ENCODE peak calls at places on chromosomes 7 and 10, in four cellular contexts. N is astrocyte, Y is GM23338, S is GM23248. E is an unnamed sample.

GRCh38 chr10:127908958-127909267 is 2.0 kb downstream of the PTPRE start:
- DNase-seq in N (no peak), Y (no peak), S (no peak), E (no peak)

GRCh38 chr7:75887669-75888369 is 9.0 kb downstream of the RHBDD2 start:
- DNase-seq in N (no peak), Y (no peak), S (no peak), E (no peak)

GRCh38 chr10:5625992-5626777 is 40.2 kb downstream of the ASB13 start:
- DNase-seq in N (no peak), Y (no peak), S (no peak), E (no peak)

GRCh38 chr10:128462026-128462425 is 335.8 kb upstream of the MKI67 start:
- DNase-seq in N (no peak), Y (no peak), S (no peak), E (no peak)

GRCh38 chr7:27784399-27785053 is 44.6 kb downstream of the TAX1BP1 start:
- DNase-seq in N (peak), Y (peak), S (peak), E (peak)

GRCh38 chr10:128386816-128387604 is 260.8 kb upstream of the MKI67 start:
- DNase-seq in N (no peak), Y (no peak), S (no peak), E (no peak)

GRCh38 chr7:113804475-113805130 is 114.2 kb downstream of the PPP1R3A start:
- DNase-seq in N (no peak), Y (no peak), S (peak), E (no peak)

GRCh38 chr10:77305650-77306632 is 331.7 kb downstream of the KCNMA1 start:
- DNase-seq in N (peak), Y (no peak), S (peak), E (no peak)

GRCh38 chr10:29387269-29387668 is 98.4 kb downstream of the LYZL1 start:
- DNase-seq in N (no peak), Y (no peak), S (no peak), E (no peak)

GRCh38 chr7:28228386-28228785 is 47.8 kb upstream of the JAZF1 start:
- DNase-seq in N (no peak), Y (no peak), S (peak), E (peak)

GRCh38 chr10:14822879-14823755 is 14.7 kb downstream of the CDNF start:
- DNase-seq in N (peak), Y (peak), S (peak), E (peak)

GRCh38 chr10:124481717-124482116 is 20.1 kb downstream of the LHPP start:
- DNase-seq in N (no peak), Y (no peak), S (no peak), E (no peak)

GRCh38 chr10:46525824-46526681 is 30.4 kb downstream of the GPRIN2 start:
- DNase-seq in N (peak), Y (no peak), S (no peak), E (no peak)

GRCh38 chr10:104809288-104810090 is 168.4 kb downstream of the SORCS3 start:
- DNase-seq in N (peak), Y (peak), S (peak), E (peak)

GRCh38 chr7:35705932-35706461 is 11.1 kb upstream of the HERPUD2 start:
- DNase-seq in N (no peak), Y (no peak), S (peak), E (peak)

GRCh38 chr7:45677311-45677900 is 103.2 kb downstream of the ADCY1 start:
- DNase-seq in N (no peak), Y (no peak), S (no peak), E (no peak)

GRCh38 chr7:1679326-1679965 is 9.4 kb downstream of the ELFN1 start:
- DNase-seq in N (no peak), Y (no peak), S (no peak), E (no peak)

GRCh38 chr7:28723336-28723735 is 234.8 kb downstream of the TRIL start:
- DNase-seq in N (no peak), Y (no peak), S (no peak), E (no peak)

GRCh38 chr7:867406-868188 is 8.8 kb upstream of the GET4 start:
- DNase-seq in N (peak), Y (no peak), S (peak), E (no peak)

GRCh38 chr7:129781856-129782256 is 170.3 kb downstream of the NRF1 start:
- DNase-seq in N (no peak), Y (peak), S (no peak), E (no peak)

GRCh38 chr7:129784783-129785456 is 167.8 kb downstream of the UBE2H start:
- DNase-seq in N (no peak), Y (peak), S (no peak), E (no peak)

GRCh38 chr7:129782257-129783096 is 170.3 kb downstream of the UBE2H start:
- DNase-seq in N (no peak), Y (no peak), S (peak), E (no peak)

GRCh38 chr7:129784437-129784782 is 168.3 kb downstream of the UBE2H start:
- DNase-seq in N (no peak), Y (no peak), S (no peak), E (no peak)

GRCh38 chr7:129783097-129783919 is 169.5 kb downstream of the UBE2H start:
- DNase-seq in N (no peak), Y (no peak), S (no peak), E (no peak)
- TF ChIP-seq EZH2 in N (peak), Y (peak), S (peak), E (peak)

DNA sequence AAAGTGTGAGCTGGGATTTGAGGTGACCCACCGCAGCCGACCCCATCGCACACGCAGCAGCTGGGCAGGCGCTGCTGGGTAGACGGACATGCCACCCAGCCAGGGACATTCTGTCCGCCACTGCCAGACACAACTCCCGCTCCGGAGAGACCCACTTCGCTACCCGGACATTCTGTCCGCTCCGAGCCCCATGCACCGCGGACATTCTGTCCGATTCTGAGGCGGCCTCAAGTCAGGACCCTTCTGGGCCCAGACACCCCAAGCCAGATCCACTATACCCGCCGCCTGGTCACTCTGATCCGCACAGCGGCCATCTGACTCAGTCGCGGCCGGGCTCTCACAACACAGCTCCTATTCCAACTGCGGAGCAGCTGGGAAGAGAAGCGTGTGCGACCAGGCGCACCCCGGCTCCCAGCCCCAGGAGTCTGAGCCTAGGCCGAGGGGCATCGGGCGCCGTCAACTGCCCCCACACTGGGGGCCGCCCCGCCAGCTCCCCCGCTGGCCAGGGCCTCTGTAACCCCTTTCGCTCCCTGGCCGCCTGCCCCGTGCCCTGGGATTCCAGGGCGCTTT is 760 bp downstream of the PITX3 start:
- DNase-seq in N (no peak), Y (peak), S (peak), E (no peak)
- TF ChIP-seq EZH2 in N (peak), Y (peak), S (no peak), E (no peak)

DNA sequence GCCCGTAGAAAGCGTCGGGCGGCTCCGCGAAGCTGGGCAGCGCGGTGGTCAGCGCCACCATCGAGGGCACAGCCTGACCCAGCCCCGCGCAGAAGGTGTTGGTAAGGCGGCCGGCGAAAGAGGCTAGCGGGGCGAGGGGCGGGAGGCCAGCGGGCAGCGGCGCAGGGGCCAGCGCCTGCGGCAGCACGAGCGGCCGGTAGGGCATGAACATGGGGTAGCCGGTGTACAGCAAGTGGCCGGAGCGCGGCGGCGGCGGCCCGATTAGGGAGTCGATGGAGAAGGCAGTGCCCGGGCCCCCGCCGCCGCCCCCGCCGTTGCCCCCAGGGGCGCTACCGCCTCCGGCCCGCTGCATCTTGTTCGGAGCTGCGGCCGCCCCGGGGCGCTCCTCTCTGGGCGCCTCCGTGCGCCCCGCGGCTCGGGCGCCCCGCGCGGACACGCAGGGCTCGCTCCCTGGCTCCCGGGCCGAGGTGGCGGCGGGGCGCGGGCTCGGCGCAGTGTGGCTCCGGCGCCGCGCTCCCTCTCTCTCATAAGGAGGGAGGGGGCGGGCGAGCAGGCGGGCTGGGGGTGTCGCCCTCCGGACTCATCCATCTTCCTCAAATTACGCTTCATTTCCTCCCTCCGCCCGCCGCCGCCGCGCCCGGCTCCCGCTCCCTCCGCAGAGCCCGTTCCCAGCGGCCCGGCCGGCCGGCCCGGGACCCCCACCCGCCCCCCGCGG is at the start of gene GBX1:
- DNase-seq in N (peak), Y (peak), S (peak), E (peak)
- TF ChIP-seq EZH2 in N (peak), Y (no peak), S (no peak), E (peak)

GRCh38 chr10:101218423-101219136 is 10.7 kb downstream of the LBX1 start:
- DNase-seq in N (no peak), Y (no peak), S (no peak), E (no peak)
- TF ChIP-seq EZH2 in N (no peak), Y (peak), S (peak), E (no peak)

DNA sequence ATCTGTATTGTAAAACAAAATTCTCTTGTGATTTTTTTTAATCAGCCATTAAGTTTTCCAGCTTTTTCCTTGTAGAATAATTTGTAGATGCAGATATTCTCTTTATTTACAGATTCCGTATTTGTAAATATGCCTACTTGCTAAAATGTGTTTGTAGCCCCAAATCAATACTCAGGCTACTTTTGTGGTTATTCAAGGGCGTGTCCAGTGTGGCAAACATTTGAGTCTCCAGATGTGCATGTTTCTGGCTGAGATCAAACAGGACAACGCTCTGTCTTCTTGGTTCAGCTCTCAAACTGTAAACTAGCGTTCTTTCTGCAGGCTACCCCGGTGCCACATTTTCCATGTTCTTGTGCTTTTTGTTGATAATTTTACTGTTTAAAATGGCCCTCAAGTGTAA is 16.3 kb upstream of the OR2A5 start:
- DNase-seq in N (no peak), Y (no peak), S (no peak), E (no peak)
- TF ChIP-seq EZH2 in N (no peak), Y (no peak), S (no peak), E (no peak)

DNA sequence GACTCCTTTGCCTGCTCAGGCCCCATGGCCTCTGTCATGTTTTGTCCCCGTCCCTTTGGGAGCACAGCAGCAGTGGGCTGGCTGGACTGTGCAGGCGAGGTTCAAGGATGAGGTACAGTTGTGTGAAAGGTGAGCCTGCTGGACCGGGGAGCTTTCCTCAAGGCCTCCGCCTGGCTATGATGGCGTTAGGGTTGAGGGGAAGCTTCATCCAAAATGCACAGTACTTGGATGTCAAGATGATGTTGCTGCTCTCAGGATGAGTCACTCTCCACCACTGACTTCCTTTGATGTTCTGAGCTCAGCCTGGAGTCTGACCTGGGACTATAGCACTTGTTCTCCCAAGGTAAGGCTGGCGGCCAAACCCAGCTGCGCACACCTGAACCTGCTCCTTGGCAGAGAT is 152.7 kb upstream of the SHH start:
- DNase-seq in N (peak), Y (no peak), S (no peak), E (no peak)
- TF ChIP-seq EZH2 in N (no peak), Y (no peak), S (no peak), E (no peak)

DNA sequence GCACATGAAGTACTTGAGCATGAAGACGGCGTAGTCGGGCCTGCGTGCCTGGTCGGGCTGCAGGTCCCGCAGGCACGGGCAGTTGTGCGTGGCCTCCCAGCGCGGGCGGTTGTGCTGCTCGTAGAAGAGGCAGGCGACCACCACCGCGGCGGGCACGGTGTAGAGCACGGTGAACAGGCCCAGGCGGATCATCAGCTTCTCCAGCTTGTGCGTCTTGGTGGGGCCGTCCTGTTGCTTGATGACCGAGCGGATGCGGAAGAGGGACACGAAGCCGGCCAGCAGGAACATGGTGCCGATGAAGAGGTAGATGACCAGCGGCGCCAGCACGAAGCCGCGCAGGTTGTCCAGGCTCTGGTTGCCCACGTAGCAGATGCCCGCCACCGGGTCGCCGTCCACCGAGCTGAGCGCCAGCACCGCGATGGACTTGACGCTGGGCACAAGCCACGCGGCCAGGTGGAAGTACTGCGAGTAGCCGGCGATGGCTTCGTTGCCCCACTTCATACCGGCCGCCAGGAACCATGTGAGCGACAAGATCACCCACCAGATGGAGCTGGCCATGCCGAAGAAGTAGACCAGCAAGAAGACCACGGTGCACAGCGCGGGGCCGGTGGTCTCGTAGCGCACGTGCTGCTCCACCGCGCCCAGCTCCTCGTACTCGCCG is 2.3 kb downstream of the FZD8 start:
- DNase-seq in N (peak), Y (peak), S (peak), E (peak)
- TF ChIP-seq EZH2 in N (no peak), Y (peak), S (no peak), E (no peak)

DNA sequence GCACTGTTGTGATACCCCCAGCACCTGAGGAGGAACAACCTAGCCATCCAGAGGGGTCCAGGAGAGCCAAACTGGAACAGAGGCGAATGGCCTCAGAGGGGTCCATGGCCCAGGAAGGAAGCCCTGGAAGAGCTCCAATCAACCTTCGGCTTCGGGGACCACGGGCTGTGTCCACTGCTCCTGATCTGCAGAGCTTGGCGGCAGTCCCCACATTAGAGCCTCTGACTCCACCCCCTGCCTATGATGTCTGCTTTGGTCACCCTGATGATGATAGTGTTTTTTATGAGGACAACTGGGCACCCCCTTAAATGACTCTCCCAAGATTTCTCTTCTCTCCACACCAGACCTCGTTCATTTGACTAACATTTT is 1.6 kb upstream of the CASP2 start:
- DNase-seq in N (no peak), Y (no peak), S (no peak), E (no peak)
- TF ChIP-seq EZH2 in N (no peak), Y (no peak), S (no peak), E (no peak)

DNA sequence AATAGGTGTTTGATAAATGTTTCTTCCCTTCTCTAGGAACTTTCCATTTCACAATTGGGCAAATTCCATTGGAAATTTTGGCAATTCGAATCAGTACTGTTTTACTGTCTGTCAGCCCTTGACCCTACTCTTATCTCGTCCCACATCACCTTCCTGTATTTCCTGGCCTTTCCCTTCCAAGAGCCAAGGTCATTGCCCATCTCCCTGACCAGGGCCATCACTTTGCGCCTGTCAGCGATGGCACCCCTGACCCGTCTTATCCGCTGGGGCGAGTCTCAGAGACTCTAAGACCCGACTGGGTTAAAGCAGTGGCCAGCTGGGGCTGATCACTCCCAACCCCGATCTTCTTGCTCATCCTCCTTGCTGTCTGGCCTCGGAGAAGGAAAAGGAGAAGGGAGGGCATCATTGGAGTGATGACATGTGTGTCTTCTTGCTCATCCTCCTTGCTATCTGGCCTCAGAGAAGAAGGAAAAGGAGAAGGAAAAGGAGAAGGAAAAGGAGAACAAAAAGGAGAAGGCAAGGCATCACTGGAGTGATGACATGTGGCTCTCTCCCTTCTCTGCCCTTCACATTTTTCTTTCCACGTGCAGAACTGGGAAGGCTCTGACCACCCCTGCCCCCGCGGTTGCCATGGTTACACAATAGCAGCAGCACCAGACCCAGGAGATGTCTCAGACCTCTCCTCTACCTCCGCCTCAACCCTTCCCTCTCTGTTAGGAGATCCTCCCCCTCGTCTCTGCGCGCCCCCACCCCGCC is 2.1 kb downstream of the SEMA3D start:
- DNase-seq in N (peak), Y (peak), S (peak), E (peak)
- TF ChIP-seq EZH2 in N (no peak), Y (no peak), S (no peak), E (no peak)

GRCh38 chr7:157009778-157010587 is 480 bp downstream of the MNX1 start:
- DNase-seq in N (no peak), Y (peak), S (no peak), E (no peak)

GRCh38 chr7:157010588-157011332 is at the start of gene MNX1:
- DNase-seq in N (no peak), Y (peak), S (no peak), E (peak)

GRCh38 chr7:157007470-157008066 is 2.9 kb downstream of the MNX1 start:
- DNase-seq in N (no peak), Y (peak), S (no peak), E (no peak)

GRCh38 chr7:157008206-157009169 is 2.0 kb downstream of the MNX1 start:
- DNase-seq in N (no peak), Y (peak), S (no peak), E (no peak)

DNA sequence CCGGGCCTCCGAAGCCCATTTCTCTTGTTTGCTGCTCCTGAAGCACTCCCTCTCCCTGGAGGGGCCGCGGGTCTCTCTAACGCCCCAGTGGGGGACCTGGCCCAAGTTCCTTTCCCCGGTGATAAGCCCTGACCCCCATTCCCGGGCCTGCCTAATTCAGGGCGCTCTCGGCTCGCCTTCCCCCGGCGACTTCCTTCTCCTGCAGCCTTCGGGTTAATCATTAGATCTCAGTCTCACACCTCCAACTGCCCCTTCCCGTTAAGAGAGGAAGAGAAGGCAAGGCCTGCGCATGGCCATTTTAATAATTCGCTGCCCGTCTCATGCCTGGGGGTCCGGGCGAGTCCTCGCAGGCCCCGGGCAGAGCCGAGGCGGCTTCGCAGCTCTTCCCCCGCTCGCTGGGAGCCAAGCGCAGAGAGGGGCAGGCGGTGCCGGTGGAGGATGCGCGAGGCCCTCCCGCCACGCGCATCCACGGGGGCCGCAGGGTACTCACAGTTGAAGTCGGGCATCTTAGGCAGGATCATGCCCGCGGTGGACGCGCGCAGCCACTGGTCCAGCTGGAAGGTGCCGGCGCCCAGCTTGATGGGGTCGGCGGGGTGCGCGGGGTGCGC is 1.2 kb downstream of the MNX1 start:
- DNase-seq in N (no peak), Y (no peak), S (no peak), E (no peak)
- TF ChIP-seq EZH2 in N (peak), Y (peak), S (peak), E (peak)